ENCODE peak calls at places on chromosomes 6 and 20, in eight cellular contexts. One of them, this sample, is unnamed.

GRCh38 chr6:169854083-169854725 is 102.8 kb downstream of the ERMARD start:
- DNase-seq in nucleus accumbens: no peak
- DNase-seq in stimulated activated CD4-positive, alpha-beta T cell treated with anti-CD3 and anti-CD28 coated beads, Interleukin-1b, Interleukin-23, amount 100 ng/mL, for 24 hours: no peak
- DNase-seq in iPS-NIHi11: no peak
- DNase-seq in sigmoid colon: no peak
- DNase-seq in mammary epithelial cell: no peak
- DNase-seq in astrocyte of the spinal cord: no peak
- DNase-seq in cardiac fibroblast: no peak
- DNase-seq in this sample: no peak

GRCh38 chr20:14830466-14830865 is 493.1 kb upstream of the FLRT3 start:
- DNase-seq in mammary epithelial cell: no peak
- DNase-seq in astrocyte of the spinal cord: no peak
- DNase-seq in stimulated activated CD4-positive, alpha-beta T cell treated with anti-CD3 and anti-CD28 coated beads, Interleukin-1b, Interleukin-23, amount 100 ng/mL, for 24 hours: no peak
- DNase-seq in nucleus accumbens: no peak
- DNase-seq in iPS-NIHi11: no peak
- DNase-seq in sigmoid colon: no peak
- DNase-seq in cardiac fibroblast: no peak
- DNase-seq in this sample: no peak

GRCh38 chr20:2357114-2357513 is 23.6 kb upstream of the TGM6 start:
- DNase-seq in astrocyte of the spinal cord: no peak
- DNase-seq in mammary epithelial cell: peak; percentile 73
- DNase-seq in sigmoid colon: no peak
- DNase-seq in stimulated activated CD4-positive, alpha-beta T cell treated with anti-CD3 and anti-CD28 coated beads, Interleukin-1b, Interleukin-23, amount 100 ng/mL, for 24 hours: no peak
- DNase-seq in cardiac fibroblast: no peak
- DNase-seq in iPS-NIHi11: no peak
- DNase-seq in nucleus accumbens: no peak
- DNase-seq in this sample: no peak

GRCh38 chr6:30707281-30707850 is 9.7 kb downstream of the MDC1 start:
- DNase-seq in astrocyte of the spinal cord: no peak
- DNase-seq in nucleus accumbens: no peak
- DNase-seq in mammary epithelial cell: no peak
- DNase-seq in cardiac fibroblast: no peak
- DNase-seq in sigmoid colon: no peak
- DNase-seq in iPS-NIHi11: no peak
- DNase-seq in stimulated activated CD4-positive, alpha-beta T cell treated with anti-CD3 and anti-CD28 coated beads, Interleukin-1b, Interleukin-23, amount 100 ng/mL, for 24 hours: no peak
- DNase-seq in this sample: no peak

GRCh38 chr6:101722991-101723579 is 329.6 kb downstream of the GRIK2 start:
- DNase-seq in sigmoid colon: no peak
- DNase-seq in astrocyte of the spinal cord: peak; percentile 86
- DNase-seq in nucleus accumbens: no peak
- DNase-seq in mammary epithelial cell: peak; percentile 83
- DNase-seq in cardiac fibroblast: peak; percentile 91
- DNase-seq in iPS-NIHi11: no peak
- DNase-seq in stimulated activated CD4-positive, alpha-beta T cell treated with anti-CD3 and anti-CD28 coated beads, Interleukin-1b, Interleukin-23, amount 100 ng/mL, for 24 hours: no peak
- DNase-seq in this sample: no peak

GRCh38 chr6:12560315-12560714 is 156.3 kb upstream of the PHACTR1 start:
- DNase-seq in sigmoid colon: no peak
- DNase-seq in astrocyte of the spinal cord: no peak
- DNase-seq in nucleus accumbens: no peak
- DNase-seq in stimulated activated CD4-positive, alpha-beta T cell treated with anti-CD3 and anti-CD28 coated beads, Interleukin-1b, Interleukin-23, amount 100 ng/mL, for 24 hours: no peak
- DNase-seq in cardiac fibroblast: no peak
- DNase-seq in mammary epithelial cell: no peak
- DNase-seq in iPS-NIHi11: no peak
- DNase-seq in this sample: no peak

GRCh38 chr6:37615564-37616340 is 81.9 kb downstream of the MDGA1 start:
- DNase-seq in iPS-NIHi11: no peak
- DNase-seq in astrocyte of the spinal cord: peak; percentile 84
- DNase-seq in stimulated activated CD4-positive, alpha-beta T cell treated with anti-CD3 and anti-CD28 coated beads, Interleukin-1b, Interleukin-23, amount 100 ng/mL, for 24 hours: no peak
- DNase-seq in mammary epithelial cell: no peak
- DNase-seq in nucleus accumbens: no peak
- DNase-seq in cardiac fibroblast: peak; percentile 28
- DNase-seq in sigmoid colon: peak; percentile 54
- DNase-seq in this sample: no peak

GRCh38 chr20:25739615-25740320 is 43.1 kb upstream of the ZNF337 start:
- DNase-seq in astrocyte of the spinal cord: peak; percentile 27
- DNase-seq in mammary epithelial cell: peak; percentile 46
- DNase-seq in stimulated activated CD4-positive, alpha-beta T cell treated with anti-CD3 and anti-CD28 coated beads, Interleukin-1b, Interleukin-23, amount 100 ng/mL, for 24 hours: no peak
- DNase-seq in iPS-NIHi11: no peak
- DNase-seq in sigmoid colon: no peak
- DNase-seq in nucleus accumbens: no peak
- DNase-seq in cardiac fibroblast: peak; percentile 33
- DNase-seq in this sample: no peak

GRCh38 chr6:159594106-159594749 is 98.8 kb downstream of the SOD2 start:
- DNase-seq in iPS-NIHi11: no peak
- DNase-seq in stimulated activated CD4-positive, alpha-beta T cell treated with anti-CD3 and anti-CD28 coated beads, Interleukin-1b, Interleukin-23, amount 100 ng/mL, for 24 hours: no peak
- DNase-seq in astrocyte of the spinal cord: peak; percentile 80
- DNase-seq in cardiac fibroblast: peak; percentile 49
- DNase-seq in mammary epithelial cell: peak; percentile 77
- DNase-seq in nucleus accumbens: no peak
- DNase-seq in sigmoid colon: no peak
- DNase-seq in this sample: no peak

This sample was measured in H7.